ENCODE peak calls at places on chromosomes 11 and 22, in four cellular contexts. Z is mucosa of descending colon, P is right lobe of liver, S is IMR-90. O is an unnamed sample.

GRCh38 chr11:123593570-123593969 is 60.9 kb downstream of the SCN3B start:
- DNase-seq in Z (no peak), P (no peak), S (no peak), O (no peak)

GRCh38 chr22:29359469-29359868 is 28.9 kb downstream of the AP1B1 start:
- DNase-seq in Z (no peak), P (peak; percentile 65), S (peak; percentile 53), O (peak; percentile 79)

GRCh38 chr11:79417069-79417920 is 23.5 kb downstream of the TENM4 start:
- DNase-seq in Z (no peak), P (no peak), S (peak; percentile 28), O (no peak)

GRCh38 chr22:25105817-25106650 is 93.6 kb upstream of the CRYBB3 start:
- DNase-seq in Z (no peak), P (no peak), S (no peak), O (no peak)

GRCh38 chr11:118998388-118998717 is 415 bp downstream of the CENATAC start:
- DNase-seq in Z (no peak), P (no peak), S (no peak), O (no peak)

GRCh38 chr11:72241290-72241781 is 2.6 kb downstream of the PHOX2A start:
- DNase-seq in Z (no peak), P (no peak), S (no peak), O (no peak)

GRCh38 chr11:11213117-11213516 is 139.9 kb downstream of the CSNK2A3 start:
- DNase-seq in Z (no peak), P (no peak), S (no peak), O (no peak)

GRCh38 chr11:57597971-57598830 is 716 bp downstream of the SERPING1 start:
- DNase-seq in Z (peak; percentile 71), P (peak; percentile 90), S (peak; percentile 24), O (peak; percentile 97)

GRCh38 chr22:42170946-42171345 is 40.3 kb upstream of the CYP2D6 start:
- DNase-seq in Z (no peak), P (no peak), S (no peak), O (no peak)

GRCh38 chr11:2316963-2317244 is 15.1 kb downstream of the TSPAN32 start:
- DNase-seq in Z (no peak), P (no peak), S (no peak), O (no peak)

GRCh38 chr11:3022982-3023381 is 30.9 kb upstream of the NAP1L4 start:
- DNase-seq in Z (no peak), P (no peak), S (peak; percentile 49), O (no peak)

GRCh38 chr11:7307836-7308235 is 56.1 kb downstream of the SYT9 start:
- DNase-seq in Z (no peak), P (no peak), S (no peak), O (no peak)

GRCh38 chr11:66066751-66067150 is 3.3 kb upstream of the PACS1 start:
- DNase-seq in Z (no peak), P (no peak), S (no peak), O (no peak)

GRCh38 chr11:114172055-114172861 is 112.7 kb downstream of the ZBTB16 start:
- DNase-seq in Z (no peak), P (peak; percentile 76), S (no peak), O (no peak)

GRCh38 chr22:44393066-44393465 is 80.3 kb upstream of the SHISAL1 start:
- DNase-seq in Z (peak; percentile 11), P (peak; percentile 18), S (no peak), O (no peak)

GRCh38 chr22:31278643-31279326 is 13.5 kb downstream of the PIK3IP1 start:
- DNase-seq in Z (no peak), P (peak; percentile 91), S (no peak), O (no peak)

GRCh38 chr11:1471736-1472135 is 14.8 kb downstream of the MOB2 start:
- DNase-seq in Z (peak; percentile 37), P (peak; percentile 26), S (no peak), O (peak; percentile 6)

GRCh38 chr11:44037658-44037998 is 10.2 kb upstream of the ACCSL start:
- DNase-seq in Z (no peak), P (no peak), S (no peak), O (no peak)
- TF ChIP-seq CTCF in Z (no peak), P (no peak), S (no peak), O (no peak)

GRCh38 chr11:27705873-27706820 is 5.9 kb upstream of the BDNF start:
- DNase-seq in Z (no peak), P (no peak), S (peak; percentile 64), O (peak; percentile 55)

GRCh38 chr11:27699926-27700350 is 317 bp downstream of the BDNF start:
- DNase-seq in Z (no peak), P (peak; percentile 51), S (no peak), O (no peak)

GRCh38 chr11:27700351-27701261 is at the start of gene BDNF:
- DNase-seq in Z (no peak), P (peak; percentile 49), S (peak; percentile 60), O (peak; percentile 43)

GRCh38 chr11:27701262-27702105 is 1.2 kb upstream of the BDNF start:
- DNase-seq in Z (no peak), P (no peak), S (peak; percentile 89), O (peak; percentile 27)

GRCh38 chr11:27703453-27703852 is 3.2 kb upstream of the BDNF start:
- DNase-seq in Z (no peak), P (no peak), S (peak; percentile 89), O (no peak)
- TF ChIP-seq CTCF in Z (no peak), P (no peak), S (peak; percentile 57), O (no peak)

DNA sequence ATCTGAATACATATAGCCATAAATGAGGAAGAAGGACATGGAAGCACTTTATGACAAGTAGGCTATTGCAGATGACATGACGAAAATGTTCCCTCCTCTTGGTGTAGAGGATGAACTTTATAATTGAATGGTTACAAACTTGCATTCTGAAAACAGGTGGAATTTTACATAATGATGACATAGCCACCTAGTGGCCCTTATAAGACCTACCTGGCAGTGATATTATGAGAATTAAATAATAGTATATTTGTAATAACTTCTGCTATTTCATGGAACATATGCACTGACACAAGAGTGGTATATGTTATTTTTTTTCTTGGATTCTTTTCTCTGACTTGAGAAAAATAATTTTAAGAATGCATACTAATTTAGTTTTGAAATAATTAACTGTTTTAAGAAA is 22.9 kb downstream of the TRIM22 start:
- DNase-seq in Z (no peak), P (no peak), S (peak; percentile 5), O (no peak)
- TF ChIP-seq CTCF in Z (no peak), P (peak; percentile 50), S (peak; percentile 40), O (peak; percentile 44)

GRCh38 chr11:76269661-76270322 is 63.5 kb upstream of the WNT11 start:
- DNase-seq in Z (no peak), P (no peak), S (no peak), O (no peak)

GRCh38 chr11:76266701-76267100 is 60.4 kb upstream of the WNT11 start:
- DNase-seq in Z (no peak), P (no peak), S (no peak), O (no peak)

GRCh38 chr11:76267563-76267962 is 61.3 kb upstream of the WNT11 start:
- DNase-seq in Z (no peak), P (no peak), S (peak; percentile 11), O (no peak)

GRCh38 chr11:76269247-76269646 is 62.9 kb upstream of the WNT11 start:
- DNase-seq in Z (peak; percentile 50), P (peak; percentile 90), S (no peak), O (no peak)

DNA sequence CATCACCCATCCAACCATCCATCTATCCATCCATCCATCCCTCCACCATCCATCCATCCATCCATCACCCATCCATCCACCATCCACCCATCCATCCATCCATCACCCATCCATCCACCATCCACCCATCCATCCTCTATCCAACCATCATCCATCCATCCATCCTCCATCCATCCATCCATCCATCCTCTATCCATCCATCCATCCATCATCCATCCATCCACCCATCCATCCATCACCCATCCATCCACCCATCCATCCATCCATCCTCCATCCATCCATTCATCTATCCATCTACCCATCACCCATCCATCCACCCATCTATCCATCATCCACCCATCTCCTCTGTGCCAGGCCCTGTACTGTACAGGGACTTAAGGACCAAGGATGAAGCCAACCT is 62.2 kb upstream of the WNT11 start:
- DNase-seq in Z (no peak), P (no peak), S (no peak), O (no peak)
- TF ChIP-seq CTCF in Z (no peak), P (no peak), S (no peak), O (no peak)

GRCh38 chr11:62788991-62789390 is 1.8 kb downstream of the TMEM179B start:
- DNase-seq in Z (peak; percentile 28), P (no peak), S (no peak), O (no peak)

GRCh38 chr11:62789576-62789975 is 2.2 kb downstream of the TMEM223 start:
- DNase-seq in Z (no peak), P (no peak), S (no peak), O (no peak)

GRCh38 chr11:62786318-62787004 is 741 bp upstream of the TMEM179B start:
- DNase-seq in Z (peak; percentile 92), P (peak; percentile 90), S (peak; percentile 68), O (peak; percentile 92)

GRCh38 chr11:62791501-62792192 is at the start of gene TMEM223:
- DNase-seq in Z (peak; percentile 93), P (peak; percentile 92), S (peak; percentile 72), O (peak; percentile 93)

DNA sequence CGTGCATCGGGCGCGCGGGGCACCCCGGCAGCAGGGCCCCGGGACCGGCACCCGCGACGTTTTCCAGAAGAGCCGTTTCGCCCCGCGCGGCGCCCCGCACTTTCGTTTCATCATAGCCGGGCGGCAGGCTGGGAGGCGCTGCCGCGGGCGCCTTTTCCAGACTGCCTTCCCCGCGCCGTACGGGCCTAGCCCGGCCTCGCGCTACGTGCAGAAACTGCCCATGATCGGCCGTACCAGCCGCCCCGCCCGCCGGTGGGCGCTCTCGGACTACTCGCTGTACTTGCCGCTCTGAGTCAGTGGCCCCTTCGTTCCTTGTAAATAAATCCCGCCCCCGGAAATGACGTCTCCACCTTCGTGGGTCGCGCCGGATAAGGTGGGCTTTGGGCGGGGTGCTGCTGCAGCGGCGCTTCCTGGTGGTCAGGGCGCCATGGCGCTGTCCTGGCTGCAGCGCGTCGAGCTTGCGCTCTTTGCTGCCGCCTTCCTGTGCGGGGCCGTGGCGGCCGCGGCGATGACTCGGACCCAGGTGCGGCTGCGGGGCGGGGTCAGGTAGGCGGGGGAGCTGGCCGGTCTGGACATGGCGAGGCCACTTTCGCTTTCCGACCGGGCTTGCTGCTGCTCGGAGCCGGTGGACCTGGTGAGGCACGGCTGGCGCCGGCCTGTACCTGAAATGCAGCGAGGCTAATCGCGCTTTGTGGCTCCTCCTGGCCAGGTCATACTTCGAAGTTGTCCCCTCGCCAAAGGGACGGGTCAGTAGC is at the start of gene TMEM179B:
- DNase-seq in Z (peak; percentile 98), P (peak; percentile 97), S (peak; percentile 98), O (peak; percentile 96)
- TF ChIP-seq CTCF in Z (peak; percentile 44), P (peak; percentile 22), S (peak; percentile 74), O (no peak)

GRCh38 chr11:62217191-62217748 is 8.8 kb downstream of the SCGB2A1 start:
- DNase-seq in Z (no peak), P (no peak), S (no peak), O (no peak)
- TF ChIP-seq CTCF in Z (no peak), P (peak; percentile 43), S (peak; percentile 49), O (no peak)

O was measured in glutamatergic neuron.